ENCODE peak calls at places on chromosomes 6 and 20, in eight cellular contexts. One of them, this sample, is unnamed.

GRCh38 chr20:57450419-57450818 is 59.2 kb downstream of the RBM38 start:
- DNase-seq in NCI-H2081: no peak
- DNase-seq in HS-5: no peak
- DNase-seq in GM12865: peak
- DNase-seq in neural progenitor cell: no peak
- DNase-seq in HAP-1: no peak
- DNase-seq in activated CD8-positive, alpha-beta memory T cell treated with anti-CD3 and anti-CD28 coated beads, Interleukin-2, amount 10 ng/mL, durations not matched to agents 7 days and 5 days: peak
- DNase-seq in nephron progenitor cell: peak
- DNase-seq in this sample: peak

GRCh38 chr20:57450931-57451330 is 59.7 kb downstream of the RBM38 start:
- DNase-seq in NCI-H2081: no peak
- DNase-seq in HS-5: no peak
- DNase-seq in GM12865: no peak
- DNase-seq in neural progenitor cell: no peak
- DNase-seq in HAP-1: no peak
- DNase-seq in activated CD8-positive, alpha-beta memory T cell treated with anti-CD3 and anti-CD28 coated beads, Interleukin-2, amount 10 ng/mL, durations not matched to agents 7 days and 5 days: no peak
- DNase-seq in nephron progenitor cell: no peak
- DNase-seq in this sample: no peak

GRCh38 chr6:139254196-139254595 is 37.6 kb downstream of the TXLNB start:
- DNase-seq in NCI-H2081: no peak
- DNase-seq in HS-5: no peak
- DNase-seq in GM12865: no peak
- DNase-seq in neural progenitor cell: no peak
- DNase-seq in HAP-1: no peak
- DNase-seq in activated CD8-positive, alpha-beta memory T cell treated with anti-CD3 and anti-CD28 coated beads, Interleukin-2, amount 10 ng/mL, durations not matched to agents 7 days and 5 days: no peak
- DNase-seq in nephron progenitor cell: no peak
- DNase-seq in this sample: no peak

GRCh38 chr6:145323652-145324051 is 411.7 kb downstream of the EPM2A start:
- DNase-seq in NCI-H2081: no peak
- DNase-seq in HS-5: no peak
- DNase-seq in GM12865: no peak
- DNase-seq in neural progenitor cell: no peak
- DNase-seq in HAP-1: no peak
- DNase-seq in activated CD8-positive, alpha-beta memory T cell treated with anti-CD3 and anti-CD28 coated beads, Interleukin-2, amount 10 ng/mL, durations not matched to agents 7 days and 5 days: no peak
- DNase-seq in nephron progenitor cell: no peak
- DNase-seq in this sample: no peak

GRCh38 chr20:12764053-12764452 is 244.7 kb upstream of the SPTLC3 start:
- DNase-seq in NCI-H2081: no peak
- DNase-seq in HS-5: no peak
- DNase-seq in GM12865: no peak
- DNase-seq in neural progenitor cell: no peak
- DNase-seq in HAP-1: no peak
- DNase-seq in activated CD8-positive, alpha-beta memory T cell treated with anti-CD3 and anti-CD28 coated beads, Interleukin-2, amount 10 ng/mL, durations not matched to agents 7 days and 5 days: no peak
- DNase-seq in nephron progenitor cell: no peak
- DNase-seq in this sample: no peak

GRCh38 chr20:51687071-51687470 is 81.1 kb downstream of the ATP9A start:
- DNase-seq in NCI-H2081: no peak
- DNase-seq in HS-5: peak
- DNase-seq in GM12865: no peak
- DNase-seq in neural progenitor cell: no peak
- DNase-seq in HAP-1: no peak
- DNase-seq in activated CD8-positive, alpha-beta memory T cell treated with anti-CD3 and anti-CD28 coated beads, Interleukin-2, amount 10 ng/mL, durations not matched to agents 7 days and 5 days: no peak
- DNase-seq in nephron progenitor cell: no peak
- DNase-seq in this sample: no peak

GRCh38 chr6:107493158-107494057 is 3.5 kb downstream of the SOBP start:
- DNase-seq in NCI-H2081: peak
- DNase-seq in HS-5: no peak
- DNase-seq in GM12865: no peak
- DNase-seq in neural progenitor cell: peak
- DNase-seq in HAP-1: peak
- DNase-seq in activated CD8-positive, alpha-beta memory T cell treated with anti-CD3 and anti-CD28 coated beads, Interleukin-2, amount 10 ng/mL, durations not matched to agents 7 days and 5 days: no peak
- DNase-seq in nephron progenitor cell: peak
- DNase-seq in this sample: no peak

GRCh38 chr6:121437861-121438651 is 2.6 kb downstream of the GJA1 start:
- DNase-seq in NCI-H2081: no peak
- DNase-seq in HS-5: peak
- DNase-seq in GM12865: no peak
- DNase-seq in neural progenitor cell: peak
- DNase-seq in HAP-1: no peak
- DNase-seq in activated CD8-positive, alpha-beta memory T cell treated with anti-CD3 and anti-CD28 coated beads, Interleukin-2, amount 10 ng/mL, durations not matched to agents 7 days and 5 days: no peak
- DNase-seq in nephron progenitor cell: peak
- DNase-seq in this sample: no peak

This sample was measured in activated CD8-positive, alpha-beta T cell treated with anti-CD3 and anti-CD28 coated beads, Interleukin-2, amount 10 ng/mL, durations not matched to agents 7 days and 5 days.